ENCODE peak calls at places on chromosome 16, in five cellular contexts. A, Q, L, O and X are unnamed samples.

GRCh38 chr16:55039931-55040330 is 109.3 kb downstream of the IRX5 start:
- DNase-seq in A (no peak), Q (no peak), L (no peak), O (no peak), X (no peak)

GRCh38 chr16:680967-681745 is 946 bp downstream of the STUB1 start:
- DNase-seq in A (no peak), Q (no peak), L (no peak), O (peak), X (no peak)

GRCh38 chr16:20225334-20225733 is 102.0 kb downstream of the GP2 start:
- DNase-seq in A (no peak), Q (no peak), L (no peak), O (no peak), X (no peak)

GRCh38 chr16:648071-648785 is 937 bp upstream of the WDR90 start:
- DNase-seq in A (no peak), Q (no peak), L (no peak), O (peak), X (no peak)

GRCh38 chr16:74999208-74999682 is 421 bp downstream of the ZNRF1 start:
- DNase-seq in A (no peak), Q (no peak), L (no peak), O (no peak), X (peak)

GRCh38 chr16:72797606-72798005 is 250.3 kb downstream of the ZFHX3 start:
- DNase-seq in A (no peak), Q (no peak), L (no peak), O (no peak), X (no peak)

GRCh38 chr16:62149646-62150045 is 113.4 kb upstream of the CDH8 start:
- DNase-seq in A (no peak), Q (no peak), L (no peak), O (no peak), X (no peak)

GRCh38 chr16:9008335-9009260 is 44.9 kb upstream of the USP7 start:
- DNase-seq in A (peak), Q (peak), L (peak), O (peak), X (peak)

GRCh38 chr16:68779891-68780290 is 42.8 kb downstream of the CDH1 start:
- DNase-seq in A (no peak), Q (no peak), L (no peak), O (no peak), X (no peak)

GRCh38 chr16:72786606-72787005 is 261.3 kb downstream of the ZFHX3 start:
- DNase-seq in A (no peak), Q (no peak), L (no peak), O (no peak), X (no peak)

GRCh38 chr16:89920723-89921122 is 2.1 kb downstream of the MC1R start:
- DNase-seq in A (no peak), Q (no peak), L (no peak), O (no peak), X (no peak)

GRCh38 chr16:82082543-82083244 is 47.6 kb downstream of the HSD17B2 start:
- DNase-seq in A (no peak), Q (no peak), L (no peak), O (peak), X (no peak)

GRCh38 chr16:15055141-15056053 is 477 bp downstream of the NTAN1 start:
- DNase-seq in A (peak), Q (peak), L (peak), O (peak), X (peak)

GRCh38 chr16:20153444-20153843 is 79.8 kb upstream of the GPR139 start:
- DNase-seq in A (no peak), Q (no peak), L (no peak), O (no peak), X (no peak)

GRCh38 chr16:53784312-53784711 is 80.4 kb downstream of the FTO start:
- DNase-seq in A (no peak), Q (no peak), L (no peak), O (no peak), X (no peak)

GRCh38 chr16:84751241-84751640 is 51.4 kb downstream of the USP10 start:
- DNase-seq in A (no peak), Q (no peak), L (no peak), O (no peak), X (no peak)

GRCh38 chr16:75576384-75576811 is 10.2 kb downstream of the GABARAPL2 start:
- DNase-seq in A (no peak), Q (no peak), L (peak), O (no peak), X (no peak)

GRCh38 chr16:31568577-31569359 is 41.1 kb downstream of the AHSP start:
- DNase-seq in A (no peak), Q (no peak), L (peak), O (no peak), X (no peak)

GRCh38 chr16:82864332-82865040 is 237.7 kb downstream of the CDH13 start:
- DNase-seq in A (no peak), Q (no peak), L (no peak), O (no peak), X (no peak)

GRCh38 chr16:34801875-34802274 is 1342.5 kb downstream of the TP53TG3F start:
- DNase-seq in A (no peak), Q (no peak), L (no peak), O (peak), X (no peak)

GRCh38 chr16:10587622-10588021 is 7.2 kb upstream of the EMP2 start:
- DNase-seq in A (no peak), Q (no peak), L (peak), O (no peak), X (no peak)

GRCh38 chr16:84484579-84485254 is 19.7 kb downstream of the MEAK7 start:
- DNase-seq in A (peak), Q (peak), L (peak), O (peak), X (peak)

GRCh38 chr16:84507011-84507982 is 2.8 kb upstream of the MEAK7 start:
- DNase-seq in A (no peak), Q (no peak), L (no peak), O (no peak), X (no peak)

GRCh38 chr16:77556203-77556602 is 121.4 kb upstream of the ADAMTS18 start:
- DNase-seq in A (no peak), Q (no peak), L (no peak), O (no peak), X (no peak)

GRCh38 chr16:79610771-79611170 is 10.2 kb upstream of the MAF start:
- DNase-seq in A (peak), Q (no peak), L (no peak), O (no peak), X (no peak)

GRCh38 chr16:23079683-23080221 is 69.5 kb downstream of the USP31 start:
- DNase-seq in A (no peak), Q (no peak), L (no peak), O (no peak), X (no peak)

GRCh38 chr16:68642436-68643064 is 2.6 kb upstream of the CDH3 start:
- DNase-seq in A (no peak), Q (no peak), L (peak), O (peak), X (peak)

GRCh38 chr16:73063854-73064226 is 15.9 kb upstream of the ZFHX3 start:
- DNase-seq in A (no peak), Q (no peak), L (no peak), O (no peak), X (no peak)

GRCh38 chr16:27839419-27839818 is 224.1 kb downstream of the GSG1L start:
- DNase-seq in A (no peak), Q (no peak), L (no peak), O (no peak), X (no peak)

GRCh38 chr16:89873822-89874689 is 664 bp downstream of the TCF25 start:
- DNase-seq in A (peak), Q (peak), L (peak), O (peak), X (peak)

GRCh38 chr16:13940397-13940933 is 20.5 kb downstream of the ERCC4 start:
- DNase-seq in A (no peak), Q (no peak), L (no peak), O (peak), X (no peak)

GRCh38 chr16:24748242-24748641 is 18.8 kb downstream of the TNRC6A start:
- DNase-seq in A (peak), Q (peak), L (peak), O (peak), X (no peak)

GRCh38 chr16:48133455-48134226 is 22.2 kb downstream of the ABCC12 start:
- DNase-seq in A (no peak), Q (no peak), L (no peak), O (no peak), X (no peak)

GRCh38 chr16:19228057-19228456 is 57.5 kb upstream of the CLEC19A start:
- DNase-seq in A (no peak), Q (no peak), L (no peak), O (no peak), X (no peak)

GRCh38 chr16:74950511-74950910 is 34.4 kb downstream of the WDR59 start:
- DNase-seq in A (no peak), Q (no peak), L (no peak), O (no peak), X (no peak)

GRCh38 chr16:83744521-83744981 is 63.2 kb upstream of the HSBP1 start:
- DNase-seq in A (peak), Q (peak), L (no peak), O (peak), X (no peak)

GRCh38 chr16:75377971-75378386 is 55.3 kb downstream of the CFDP1 start:
- DNase-seq in A (no peak), Q (no peak), L (peak), O (peak), X (no peak)

GRCh38 chr16:54519161-54519685 is 232.6 kb upstream of the IRX3 start:
- DNase-seq in A (no peak), Q (no peak), L (no peak), O (no peak), X (no peak)

GRCh38 chr16:57380671-57381462 is 8.6 kb downstream of the CX3CL1 start:
- DNase-seq in A (no peak), Q (no peak), L (no peak), O (no peak), X (no peak)

GRCh38 chr16:50839356-50839755 is 97.5 kb downstream of the CYLD start:
- DNase-seq in A (peak), Q (no peak), L (no peak), O (no peak), X (no peak)

GRCh38 chr16:50841081-50841886 is 99.4 kb downstream of the CYLD start:
- DNase-seq in A (peak), Q (no peak), L (no peak), O (no peak), X (no peak)

GRCh38 chr16:50838885-50839284 is 97.0 kb downstream of the CYLD start:
- DNase-seq in A (peak), Q (no peak), L (no peak), O (no peak), X (no peak)

GRCh38 chr16:50842013-50842505 is 100.2 kb downstream of the CYLD start:
- DNase-seq in A (no peak), Q (no peak), L (no peak), O (no peak), X (no peak)

GRCh38 chr16:50839920-50840729 is 98.2 kb downstream of the CYLD start:
- DNase-seq in A (peak), Q (no peak), L (no peak), O (no peak), X (no peak)
- TF ChIP-seq CTCF in A (no peak), Q (no peak), L (no peak), O (no peak), X (no peak)

GRCh38 chr16:3738541-3738940 is 21.2 kb upstream of the TRAP1 start:
- DNase-seq in A (no peak), Q (no peak), L (no peak), O (no peak), X (peak)
- H3K27ac ChIP-seq in A (no peak), Q (no peak), L (no peak), O (no peak), X (no peak)

GRCh38 chr16:88442811-88443576 is 10.1 kb upstream of the ZFPM1 start:
- DNase-seq in A (peak), Q (no peak), L (peak), O (peak), X (peak)
- TF ChIP-seq CTCF in A (peak), Q (peak), L (peak), O (peak), X (peak)

GRCh38 chr16:58393138-58393504 is 850 bp downstream of the GINS3 start:
- DNase-seq in A (no peak), Q (no peak), L (no peak), O (no peak), X (no peak)
- H3K27ac ChIP-seq in A (peak), Q (peak), L (peak), O (peak), X (peak)

DNA sequence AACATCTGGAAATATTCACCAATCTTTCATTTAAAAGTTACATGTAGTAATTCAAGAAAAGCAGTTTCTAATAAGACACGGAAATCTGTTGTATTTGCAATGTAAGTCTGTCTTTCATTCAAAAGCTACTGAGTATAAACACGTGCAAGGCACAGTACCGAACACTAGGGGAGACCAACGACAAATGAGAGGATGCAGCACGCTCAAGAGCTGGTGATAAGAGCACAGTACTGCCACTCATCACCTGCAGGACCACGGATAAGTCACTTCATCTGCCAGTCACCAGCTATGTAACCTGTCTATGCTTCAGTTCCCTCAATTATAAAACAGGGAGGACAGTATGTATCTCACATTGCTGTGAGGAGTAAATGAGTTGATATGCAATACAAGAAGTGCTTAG is 67.1 kb downstream of the CLEC18A start:
- DNase-seq in A (no peak), Q (no peak), L (no peak), O (peak), X (no peak)
- TF ChIP-seq CTCF in A (no peak), Q (peak), L (no peak), O (peak), X (no peak)

DNA sequence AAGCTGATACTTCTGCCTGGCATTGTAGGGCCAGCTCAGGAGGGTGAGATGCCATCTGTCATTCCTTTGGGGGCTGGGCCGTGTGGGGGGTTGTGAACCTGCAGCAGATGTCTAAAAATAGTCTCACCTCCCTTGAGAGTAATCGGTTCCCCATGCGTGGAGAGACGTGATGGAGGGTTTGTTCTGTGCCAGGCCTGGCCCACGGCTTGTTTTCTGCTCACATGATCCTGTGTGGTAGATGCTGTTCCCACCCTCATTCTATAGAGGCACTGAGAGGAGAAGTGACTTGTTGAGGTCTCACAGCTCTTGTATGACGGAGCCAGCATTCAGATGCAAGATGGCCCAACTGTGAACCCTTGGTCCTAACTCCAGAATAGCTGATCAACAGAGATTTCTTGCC is 4.6 kb downstream of the IRF8 start:
- DNase-seq in A (no peak), Q (no peak), L (no peak), O (no peak), X (no peak)
- H3K27ac ChIP-seq in A (no peak), Q (no peak), L (no peak), O (no peak), X (no peak)

GRCh38 chr16:12050361-12050760 is 73.8 kb downstream of the SNX29 start:
- DNase-seq in A (no peak), Q (no peak), L (no peak), O (no peak), X (no peak)
- TF ChIP-seq CTCF in A (no peak), Q (no peak), L (no peak), O (no peak), X (no peak)

GRCh38 chr16:70683146-70683944 is 2.5 kb downstream of the MTSS2 start:
- DNase-seq in A (no peak), Q (no peak), L (no peak), O (no peak), X (no peak)
- H3K27ac ChIP-seq in A (peak), Q (peak), L (peak), O (no peak), X (peak)

GRCh38 chr16:67245189-67245585 is 2.1 kb downstream of the FHOD1 start:
- DNase-seq in A (no peak), Q (no peak), L (no peak), O (no peak), X (no peak)

GRCh38 chr16:67247698-67248400 is 568 bp upstream of the FHOD1 start:
- DNase-seq in A (no peak), Q (peak), L (no peak), O (no peak), X (no peak)

GRCh38 chr16:67246945-67247697 is at the start of gene FHOD1:
- DNase-seq in A (peak), Q (peak), L (peak), O (peak), X (peak)

GRCh38 chr16:67245674-67246080 is 1.6 kb downstream of the FHOD1 start:
- DNase-seq in A (no peak), Q (no peak), L (no peak), O (no peak), X (no peak)

DNA sequence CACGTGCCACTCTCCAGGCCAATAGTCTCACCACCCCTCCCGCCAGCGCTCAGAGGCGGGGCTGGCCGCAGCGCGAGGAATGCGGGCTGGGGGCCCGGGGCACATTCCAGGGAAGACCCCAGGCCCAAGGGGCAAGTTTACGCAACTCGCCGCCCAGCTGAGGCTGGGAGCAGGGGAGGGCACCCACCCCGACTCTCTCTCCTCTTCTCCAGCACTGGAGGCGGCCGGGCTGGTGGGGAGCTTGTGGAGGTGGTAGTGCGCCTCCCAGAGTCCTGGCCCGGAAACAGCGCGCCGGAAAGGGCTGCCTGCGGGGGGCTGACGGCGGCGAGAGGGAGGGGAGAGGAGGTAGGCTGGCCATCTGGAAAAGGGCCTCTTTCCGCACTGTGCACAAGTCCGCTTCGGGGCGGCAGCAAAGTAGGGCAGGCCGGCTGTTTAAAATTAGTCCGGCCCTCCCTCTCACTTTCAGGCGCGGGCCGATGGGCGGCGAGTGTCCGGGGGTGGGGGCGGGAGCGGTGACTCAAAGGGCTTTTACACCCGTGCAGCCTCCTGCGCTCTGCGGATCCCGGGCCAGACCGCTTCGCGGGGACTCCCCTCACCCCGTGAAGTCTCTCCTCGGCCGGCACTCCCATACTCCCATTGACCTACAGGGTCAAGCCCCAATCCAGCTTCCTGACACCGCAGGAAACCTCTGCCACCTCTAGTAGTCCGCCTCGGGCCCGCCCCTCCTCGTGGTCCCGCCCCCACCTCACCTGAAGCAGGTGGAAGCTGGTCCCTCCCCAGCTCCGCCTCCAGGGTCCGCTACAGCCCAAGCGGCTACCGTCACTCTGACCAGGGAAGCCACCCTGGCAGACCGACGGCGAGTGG is 968 bp downstream of the FHOD1 start:
- DNase-seq in A (peak), Q (peak), L (peak), O (peak), X (peak)
- TF ChIP-seq CTCF in A (peak), Q (peak), L (no peak), O (peak), X (no peak)

GRCh38 chr16:66924527-66925321 is 611 bp downstream of the RRAD start:
- DNase-seq in A (no peak), Q (no peak), L (no peak), O (peak), X (no peak)
- H3K27ac ChIP-seq in A (peak), Q (peak), L (peak), O (no peak), X (no peak)